ENCODE peak calls at places on chromosomes 16 and 17, in seven cellular contexts. M is OCI-LY7, I is K562, C is PC-3, J is H1, F is IMR-90, N is keratinocyte. E is an unnamed sample. For H4K20me1, the result is how much of the 10 kb centered on the place peaks cover.

GRCh38 chr16:2783581-2784375 is 3.6 kb downstream of the PRSS33 start:
- DNase-seq in F (no peak), I (no peak), N (no peak), C (no peak), J (no peak), M (no peak), E (no peak)

GRCh38 chr16:56245197-56245596 is 53.9 kb downstream of the GNAO1 start:
- DNase-seq in I (no peak), N (peak), C (peak), F (peak), M (no peak), J (no peak), E (peak)

GRCh38 chr16:75703341-75703740 is 2.1 kb upstream of the DUXB start:
- DNase-seq in F (peak), M (no peak), C (no peak), J (no peak), I (no peak), N (no peak), E (peak)

GRCh38 chr17:41975099-41976083 is 8.8 kb downstream of the CNP start:
- DNase-seq in C (no peak), N (no peak), J (no peak), F (peak), M (no peak), I (no peak), E (no peak)

GRCh38 chr17:42514867-42515266 is 21.2 kb upstream of the NAGLU start:
- DNase-seq in I (no peak), J (no peak), F (no peak), N (no peak), M (no peak), C (no peak), E (no peak)

GRCh38 chr16:30075503-30076275 is at the start of gene PPP4C:
- DNase-seq in J (peak), C (peak), M (peak), N (no peak), I (peak), F (peak), E (peak)

GRCh38 chr16:72895951-72896350 is 152.0 kb downstream of the ZFHX3 start:
- DNase-seq in I (no peak), C (no peak), J (no peak), N (no peak), F (no peak), M (no peak), E (no peak)

GRCh38 chr17:602436-602835 is 112.2 kb downstream of the VPS53 start:
- DNase-seq in C (no peak), M (no peak), F (peak), J (no peak), I (no peak), N (no peak), E (no peak)

GRCh38 chr17:34067009-34067408 is 188.1 kb upstream of the CCL2 start:
- DNase-seq in M (no peak), J (no peak), N (no peak), I (no peak), F (no peak), C (no peak), E (no peak)

GRCh38 chr16:7763111-7763510 is 430.5 kb downstream of the RBFOX1 start:
- DNase-seq in N (no peak), C (no peak), M (no peak), F (no peak), I (peak), J (no peak), E (no peak)

GRCh38 chr17:7139400-7139799 is 24.8 kb upstream of the ASGR2 start:
- DNase-seq in N (no peak), M (no peak), F (no peak), J (no peak), I (no peak), C (no peak), E (no peak)

GRCh38 chr16:50671644-50672260 is 9.4 kb downstream of the SNX20 start:
- DNase-seq in J (peak), F (peak), C (peak), N (peak), M (peak), I (peak), E (peak)

GRCh38 chr17:44960654-44961053 is 7.4 kb downstream of the C1QL1 start:
- DNase-seq in I (no peak), M (no peak), C (peak), J (no peak), N (no peak), F (no peak), E (no peak)

GRCh38 chr17:19003966-19004600 is 481 bp downstream of the FAM83G start:
- DNase-seq in C (no peak), J (peak), M (no peak), N (no peak), F (peak), I (peak), E (peak)

GRCh38 chr16:52827456-52827855 is 225.2 kb downstream of the CHD9NB start:
- DNase-seq in N (no peak), J (no peak), F (no peak), M (no peak), C (no peak), I (no peak), E (no peak)

GRCh38 chr17:58811301-58811700 is 55.6 kb downstream of the PPM1E start:
- DNase-seq in C (no peak), I (no peak), N (no peak), J (no peak), F (no peak), M (no peak), E (no peak)

GRCh38 chr16:72092832-72093447 is 480 bp downstream of the TXNL4B start:
- DNase-seq in M (no peak), F (peak), I (peak), J (no peak), N (no peak), C (peak), E (peak)

GRCh38 chr17:44084131-44084538 is 13.6 kb downstream of the G6PC3 start:
- DNase-seq in J (peak), C (peak), F (no peak), N (no peak), M (peak), I (peak), E (no peak)

GRCh38 chr16:82761858-82762257 is 135.1 kb downstream of the CDH13 start:
- DNase-seq in C (no peak), I (no peak), N (no peak), F (peak), J (no peak), M (no peak), E (peak)

GRCh38 chr16:67987460-67988160 is 7.3 kb upstream of the DPEP3 start:
- DNase-seq in C (peak), M (no peak), J (no peak), I (no peak), F (no peak), N (no peak), E (peak)

GRCh38 chr17:40361063-40361924 is 3.2 kb downstream of the GJD3 start:
- DNase-seq in J (peak), F (no peak), I (no peak), C (no peak), M (no peak), N (no peak), E (no peak)

GRCh38 chr16:907819-908218 is 63.0 kb downstream of the LMF1 start:
- DNase-seq in J (no peak), M (no peak), I (no peak), N (no peak), C (no peak), F (no peak), E (no peak)

GRCh38 chr16:85650864-85651811 is 37.6 kb downstream of the GINS2 start:
- DNase-seq in J (no peak), M (peak), N (no peak), F (no peak), I (no peak), C (no peak), E (no peak)

GRCh38 chr17:33056392-33057146 is 64.9 kb downstream of the SPACA3 start:
- DNase-seq in F (no peak), N (no peak), I (no peak), M (no peak), C (peak), J (no peak), E (no peak)

GRCh38 chr17:73474370-73474988 is 162.7 kb upstream of the CDC42EP4 start:
- DNase-seq in J (no peak), F (peak), I (peak), C (peak), M (no peak), N (peak), E (peak)

GRCh38 chr17:31492880-31493655 is 101.6 kb downstream of the RAB11FIP4 start:
- DNase-seq in M (no peak), F (no peak), I (peak), N (no peak), J (no peak), C (no peak), E (no peak)

GRCh38 chr16:53913082-53913870 is 209.3 kb downstream of the FTO start:
- DNase-seq in J (no peak), M (no peak), C (peak), N (no peak), I (no peak), F (peak), E (peak)

GRCh38 chr16:27040671-27041070 is 26.1 kb upstream of the C16orf82 start:
- DNase-seq in C (no peak), N (no peak), I (no peak), J (no peak), M (no peak), F (no peak), E (no peak)

GRCh38 chr16:67910162-67910561 is 17.1 kb downstream of the PSKH1 start:
- DNase-seq in I (no peak), J (no peak), M (peak), C (no peak), F (peak), N (no peak), E (peak)

GRCh38 chr16:50497592-50497991 is 50.6 kb upstream of the NKD1 start:
- DNase-seq in J (no peak), I (no peak), C (no peak), F (peak), N (no peak), M (no peak), E (peak)

GRCh38 chr17:79892457-79893236 is 53.4 kb upstream of the CBX4 start:
- DNase-seq in J (no peak), C (peak), I (no peak), F (no peak), N (no peak), M (no peak), E (peak)

GRCh38 chr16:60792437-60792836 is 1243.8 kb downstream of the CDH8 start:
- DNase-seq in J (no peak), I (no peak), M (no peak), N (no peak), C (no peak), F (no peak), E (no peak)

GRCh38 chr16:15690296-15690695 is 40.3 kb downstream of the NDE1 start:
- DNase-seq in J (no peak), F (peak), N (no peak), M (no peak), I (no peak), C (no peak), E (no peak)

GRCh38 chr17:44848257-44848795 is 643 bp downstream of the HIGD1B start:
- DNase-seq in C (no peak), F (no peak), N (no peak), J (no peak), M (no peak), I (no peak), E (no peak)

GRCh38 chr17:14515015-14515414 is 214.1 kb downstream of the HS3ST3B1 start:
- DNase-seq in M (no peak), C (no peak), N (no peak), I (no peak), F (no peak), J (no peak), E (no peak)

GRCh38 chr17:68906638-68907037 is 48.6 kb downstream of the ABCA8 start:
- DNase-seq in F (peak), J (no peak), N (peak), C (peak), M (peak), I (no peak), E (peak)

GRCh38 chr16:80273635-80274538 is 266.9 kb upstream of the DYNLRB2 start:
- DNase-seq in I (no peak), N (peak), M (no peak), F (peak), J (no peak), C (no peak), E (peak)

GRCh38 chr17:2776589-2777241 is 19.5 kb upstream of the RAP1GAP2 start:
- DNase-seq in C (no peak), J (peak), F (no peak), M (no peak), I (no peak), N (no peak), E (no peak)

GRCh38 chr17:35149941-35150340 is 2.3 kb downstream of the UNC45B start:
- DNase-seq in M (no peak), F (no peak), N (no peak), I (no peak), C (no peak), J (no peak), E (no peak)

GRCh38 chr17:38457577-38458371 is 29.5 kb downstream of the ARHGAP23 start:
- DNase-seq in F (no peak), I (no peak), J (no peak), C (no peak), N (no peak), M (no peak), E (no peak)
- H4K20me1 ChIP-seq in F (half or more), I (under half), J (under half), C (under half), N (under half), M (under half), E (under half)

DNA sequence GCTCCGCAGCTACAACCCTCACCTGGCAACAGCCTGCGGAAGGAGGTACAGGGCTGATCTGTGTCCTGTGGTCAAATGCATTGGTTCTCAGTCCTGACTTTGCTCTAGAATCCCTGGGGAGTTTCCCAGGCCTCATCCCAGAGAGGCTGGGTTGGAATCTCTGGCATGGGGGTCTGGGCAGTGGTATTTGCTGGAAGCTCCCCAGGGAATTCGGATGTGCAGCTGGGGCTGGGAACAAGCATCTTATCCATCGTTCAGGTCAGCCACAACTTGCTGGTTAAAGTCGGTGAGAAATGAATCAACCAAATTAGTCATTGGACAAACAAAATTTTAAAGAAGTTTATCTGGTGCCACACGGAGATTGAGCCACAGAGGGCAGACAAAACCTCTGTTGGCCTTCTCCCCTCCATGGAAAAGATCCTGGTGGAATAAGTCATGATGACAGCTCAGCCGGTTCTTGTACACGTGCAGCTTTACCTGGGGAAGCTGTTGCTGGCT is 231.2 kb downstream of the FOXL1 start:
- DNase-seq in F (peak), C (peak), N (no peak), M (no peak), I (no peak), J (no peak), E (peak)
- H3K4me3 ChIP-seq in F (no peak), C (no peak), N (no peak), M (no peak), I (no peak), J (no peak), E (no peak)

GRCh38 chr16:5030251-5030870 is 3.4 kb downstream of the NAGPA start:
- DNase-seq in M (no peak), J (no peak), F (no peak), I (no peak), C (no peak), N (no peak), E (no peak)

GRCh38 chr16:5033256-5034166 is at the start of gene NAGPA:
- DNase-seq in N (peak), C (peak), I (peak), F (peak), J (peak), M (peak), E (peak)

GRCh38 chr16:5034167-5034523 is 410 bp upstream of the NAGPA start:
- DNase-seq in F (no peak), M (no peak), C (no peak), I (no peak), J (no peak), N (no peak), E (no peak)

GRCh38 chr16:5031601-5032000 is 2.1 kb downstream of the NAGPA start:
- DNase-seq in C (no peak), F (no peak), M (no peak), N (no peak), J (no peak), I (no peak), E (no peak)

DNA sequence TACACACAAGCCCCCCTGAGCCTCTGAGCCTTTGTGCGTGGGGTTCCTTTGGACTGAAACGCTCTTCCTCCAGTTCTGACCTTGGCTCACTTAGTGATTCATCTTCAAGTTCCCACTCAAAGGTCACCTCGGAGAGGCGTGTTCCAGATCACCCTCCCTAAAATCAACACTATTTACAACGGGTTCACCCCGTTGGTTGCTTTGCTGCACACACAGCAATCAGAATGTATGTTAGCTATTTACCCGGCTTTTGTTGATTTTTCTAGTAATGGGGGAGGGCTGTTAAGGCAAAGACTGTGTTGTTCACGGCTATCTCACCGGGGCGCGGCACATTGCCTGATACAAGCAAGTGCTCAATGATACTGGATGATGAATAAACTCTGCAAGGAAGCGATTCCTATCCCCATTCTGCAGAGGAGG is 977 bp downstream of the NAGPA start:
- DNase-seq in N (no peak), F (no peak), J (no peak), I (no peak), C (no peak), M (no peak), E (no peak)
- H4K20me1 ChIP-seq in N (under half), F (under half), J (under half), I (under half), C (under half), M (under half), E (under half)

GRCh38 chr16:10554569-10554968 is 25.8 kb downstream of the EMP2 start:
- DNase-seq in C (no peak), J (no peak), F (no peak), M (no peak), N (no peak), I (no peak), E (no peak)

GRCh38 chr16:10552281-10552680 is 28.1 kb downstream of the EMP2 start:
- DNase-seq in M (no peak), N (no peak), J (no peak), F (no peak), I (no peak), C (no peak), E (no peak)

GRCh38 chr16:10556240-10556639 is 24.2 kb downstream of the EMP2 start:
- DNase-seq in I (no peak), M (no peak), C (no peak), J (no peak), F (no peak), N (no peak), E (no peak)

GRCh38 chr16:10551881-10552280 is 28.5 kb downstream of the EMP2 start:
- DNase-seq in C (no peak), I (no peak), F (no peak), N (no peak), M (no peak), J (no peak), E (no peak)

GRCh38 chr16:10552998-10553491 is 27.4 kb downstream of the EMP2 start:
- DNase-seq in F (no peak), J (peak), N (no peak), C (no peak), M (peak), I (peak), E (no peak)
- H3K4me3 ChIP-seq in F (no peak), J (no peak), N (no peak), C (no peak), M (peak), I (peak), E (no peak)

GRCh38 chr17:82231562-82232321 is 2.9 kb downstream of the SLC16A3 start:
- DNase-seq in M (no peak), N (no peak), C (peak), J (peak), F (peak), I (peak), E (no peak)
- H4K20me1 ChIP-seq in M (under half), N (under half), C (half or more), J (under half), F (half or more), I (under half), E (under half)

DNA sequence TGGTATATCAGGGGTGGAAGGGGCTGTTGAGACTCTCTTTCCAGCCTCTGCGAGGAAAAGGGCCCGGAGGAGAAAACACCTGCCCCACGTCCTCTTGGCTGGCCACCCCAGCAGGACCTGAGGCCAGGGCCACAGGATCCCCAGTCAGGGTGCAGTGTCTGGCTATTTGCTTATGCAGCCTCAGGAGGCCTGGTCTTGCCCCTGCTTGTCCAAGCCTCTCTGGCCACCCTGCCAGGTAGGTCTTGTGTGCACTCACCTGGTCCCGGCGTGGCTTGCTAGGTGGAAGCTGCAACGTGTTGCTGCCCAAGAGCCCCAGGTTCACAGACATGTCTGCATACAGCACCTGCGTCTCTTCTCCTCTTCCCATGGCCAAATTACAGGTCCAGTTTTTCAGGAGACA is 549 bp downstream of the TMEM238L start:
- DNase-seq in M (no peak), N (no peak), I (no peak), C (no peak), J (no peak), F (no peak), E (no peak)
- H3K4me3 ChIP-seq in M (no peak), N (no peak), I (no peak), C (no peak), J (no peak), F (no peak), E (no peak)

E was measured in mammary epithelial cell.